ENCODE peak calls at places on chromosomes 4 and X, in nine cellular contexts. L, N, Q, M, K, B, Z, Y and D are unnamed samples.

GRCh38 chrX:153981771-153982533 is 9.4 kb downstream of the TMEM187 start:
- DNase-seq in B (peak), M (no peak), Z (no peak), K (no peak), L (no peak), N (peak), Q (peak), Y (peak), D (peak)

GRCh38 chr4:166165829-166166420 is 292.9 kb downstream of the TLL1 start:
- DNase-seq in M (peak), Y (no peak), K (peak), Q (no peak), Z (peak), L (peak), B (no peak), N (no peak), D (peak)

GRCh38 chr4:144578681-144579080 is 67.3 kb upstream of the HHIP start:
- DNase-seq in Y (no peak), M (no peak), Q (no peak), B (no peak), Z (no peak), K (peak), L (no peak), N (no peak), D (no peak)

GRCh38 chr4:120897981-120898719 is 24.4 kb downstream of the PRDM5 start:
- DNase-seq in B (no peak), N (no peak), Y (no peak), M (no peak), Z (no peak), Q (no peak), K (no peak), L (no peak), D (no peak)

GRCh38 chrX:107449490-107450175 is at the start of gene FRMPD3:
- DNase-seq in K (no peak), Z (no peak), M (no peak), B (no peak), N (no peak), Q (no peak), L (peak), Y (no peak), D (peak)

GRCh38 chr4:145234086-145234694 is 53.8 kb upstream of the OTUD4 start:
- DNase-seq in M (peak), K (peak), Q (peak), N (no peak), Y (peak), L (peak), Z (peak), B (no peak), D (peak)

GRCh38 chr4:7307391-7308099 is 115.2 kb downstream of the SORCS2 start:
- DNase-seq in K (no peak), B (no peak), N (no peak), L (no peak), Y (no peak), M (no peak), Z (no peak), Q (no peak), D (no peak)

GRCh38 chrX:71996826-71997225 is 86.2 kb downstream of the NHSL2 start:
- DNase-seq in K (peak), Q (no peak), Y (no peak), B (no peak), Z (no peak), M (no peak), L (no peak), N (no peak), D (no peak)

GRCh38 chr4:7770675-7771050 is 169.0 kb downstream of the AFAP1 start:
- DNase-seq in M (no peak), Q (no peak), N (no peak), Y (no peak), Z (no peak), L (no peak), B (peak), K (no peak), D (no peak)

GRCh38 chr4:3772632-3773031 is 6.4 kb downstream of the ADRA2C start:
- DNase-seq in B (no peak), K (no peak), Y (no peak), Q (no peak), L (no peak), Z (no peak), M (no peak), N (no peak), D (no peak)